ENCODE peak calls at places on chromosomes 6 and 20, in four cellular contexts. B is brain microvascular endothelial cell, P is IMR-90, L is dorsolateral prefrontal cortex. D is an unnamed sample.

GRCh38 chr20:37354210-37355195 is 8.6 kb downstream of the SRC start:
- DNase-seq in L (no peak), P (no peak), B (no peak), D (no peak)

GRCh38 chr6:141401168-141401567 is 731.6 kb upstream of the GJE1 start:
- DNase-seq in P (no peak), L (no peak), B (no peak), D (no peak)

GRCh38 chr6:17278289-17279061 is 2.7 kb upstream of the RBM24 start:
- DNase-seq in L (no peak), P (peak; percentile 64), B (peak; percentile 31), D (peak; percentile 75)

GRCh38 chr20:24708411-24709295 is 239.2 kb downstream of the SYNDIG1 start:
- DNase-seq in L (peak; percentile 8), B (no peak), P (peak; percentile 4), D (no peak)

GRCh38 chr6:73513496-73513854 is 7.4 kb downstream of the EEF1A1 start:
- DNase-seq in B (no peak), L (no peak), P (peak; percentile 51), D (no peak)

GRCh38 chr6:5292154-5292553 is 30.8 kb downstream of the FARS2 start:
- DNase-seq in B (no peak), L (no peak), P (no peak), D (no peak)

GRCh38 chr6:23533954-23534725 is 591.9 kb upstream of the NRSN1 start:
- DNase-seq in L (no peak), B (no peak), P (no peak), D (peak; percentile 4)

GRCh38 chr6:157233686-157234085 is 89.6 kb downstream of the TMEM242 start:
- DNase-seq in P (no peak), B (no peak), L (no peak), D (no peak)

GRCh38 chr6:148426317-148426977 is 83.8 kb downstream of the SASH1 start:
- DNase-seq in P (no peak), L (no peak), B (no peak), D (no peak)

GRCh38 chr6:147693185-147693584 is 184.7 kb downstream of the SAMD5 start:
- DNase-seq in B (no peak), P (no peak), L (no peak), D (no peak)

GRCh38 chr6:160447350-160447749 is 99.2 kb downstream of the SLC22A3 start:
- DNase-seq in L (no peak), B (no peak), P (no peak), D (no peak)

GRCh38 chr6:155701342-155701741 is 245.7 kb upstream of the NOX3 start:
- DNase-seq in P (no peak), B (no peak), L (no peak), D (no peak)

GRCh38 chr6:22432060-22432459 is 135.2 kb upstream of the PRL start:
- DNase-seq in L (no peak), B (no peak), P (no peak), D (no peak)

GRCh38 chr6:145887969-145888368 is 73.4 kb upstream of the FBXO30 start:
- DNase-seq in P (peak; percentile 42), B (peak; percentile 23), L (no peak), D (no peak)

GRCh38 chr6:55866110-55866509 is 9.3 kb downstream of the BMP5 start:
- DNase-seq in L (no peak), P (no peak), B (no peak), D (peak; percentile 72)

GRCh38 chr6:104597541-104598050 is 262.1 kb downstream of the HACE1 start:
- DNase-seq in B (no peak), L (no peak), P (no peak), D (no peak)

GRCh38 chr6:113763883-113764282 is 93.3 kb upstream of the MARCKS start:
- DNase-seq in B (peak; percentile 45), L (no peak), P (peak; percentile 78), D (peak; percentile 84)

GRCh38 chr6:113184736-113185135 is 672.4 kb upstream of the MARCKS start:
- DNase-seq in L (no peak), B (no peak), P (peak; percentile 9), D (no peak)

GRCh38 chr20:63472159-63472811 is at the start of gene KCNQ2:
- DNase-seq in B (no peak), P (no peak), L (no peak), D (no peak)

GRCh38 chr6:133502451-133503259 is 261.5 kb downstream of the EYA4 start:
- DNase-seq in P (peak; percentile 94), L (no peak), B (peak; percentile 91), D (no peak)

GRCh38 chr6:30883743-30884520 is at the start of gene DDR1:
- DNase-seq in P (peak; percentile 54), L (peak; percentile 70), B (peak; percentile 12), D (peak; percentile 90)

GRCh38 chr6:143180860-143181259 is 120.2 kb downstream of the AIG1 start:
- DNase-seq in P (no peak), L (no peak), B (peak; percentile 45), D (no peak)

GRCh38 chr6:26172496-26172958 is 85.3 kb downstream of the HFE start:
- DNase-seq in P (peak; percentile 46), L (no peak), B (no peak), D (no peak)

GRCh38 chr6:116633685-116634084 is 17.4 kb downstream of the RSPH4A start:
- DNase-seq in L (no peak), B (no peak), P (no peak), D (no peak)

DNA sequence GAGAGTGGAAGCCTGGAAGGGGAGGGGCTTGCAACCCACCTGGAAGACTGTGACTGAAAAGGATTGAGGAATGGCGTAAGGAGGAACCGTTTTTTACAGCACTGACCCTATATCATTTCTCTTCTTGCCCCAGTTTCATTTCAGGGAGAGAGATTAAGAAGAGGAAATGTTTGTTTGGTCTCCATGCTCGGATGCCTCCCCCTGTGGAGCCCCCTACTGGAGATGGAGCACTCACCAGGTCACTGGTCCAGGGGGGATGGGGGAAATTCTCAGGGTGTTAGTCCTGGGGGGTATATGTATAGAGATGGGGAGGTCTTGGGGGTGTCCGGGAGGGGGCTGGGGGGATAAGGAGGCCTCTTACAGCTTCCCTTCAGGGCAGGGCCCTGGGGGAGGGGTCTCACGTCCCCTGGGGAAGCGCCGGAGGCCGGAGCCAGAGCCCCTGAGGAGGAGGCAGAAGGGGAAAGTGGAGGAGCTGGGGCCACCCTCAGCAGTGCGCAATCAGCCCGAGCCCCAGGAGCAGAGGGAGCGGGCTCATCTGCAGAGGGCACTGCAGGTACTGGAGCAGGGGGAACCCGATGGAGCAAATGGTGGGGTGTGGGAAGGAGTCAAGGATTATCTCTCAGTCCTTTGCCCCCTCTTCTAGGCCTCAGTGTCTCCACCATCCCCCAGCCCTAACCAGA is 3.2 kb downstream of the CUTA start:
- DNase-seq in L (no peak), P (no peak), B (no peak), D (no peak)
- TF ChIP-seq CTCF in L (peak; percentile 10), P (peak; percentile 51), B (peak; percentile 68), D (no peak)

GRCh38 chr6:15451738-15452137 is 205.9 kb downstream of the JARID2 start:
- DNase-seq in B (no peak), L (no peak), P (no peak), D (no peak)
- H3K27ac ChIP-seq in B (no peak overlapping the region), L (no peak overlapping the region), P (no peak overlapping the region), D (no peak overlapping the region)

GRCh38 chr6:131061041-131061770 is 1.8 kb downstream of the EPB41L2 start:
- DNase-seq in P (peak; percentile 67), L (no peak), B (no peak), D (no peak)

GRCh38 chr6:131058236-131058635 is 4.8 kb downstream of the EPB41L2 start:
- DNase-seq in L (no peak), B (no peak), P (peak; percentile 57), D (no peak)

GRCh38 chr6:131060311-131060710 is 2.7 kb downstream of the EPB41L2 start:
- DNase-seq in L (no peak), P (peak; percentile 64), B (no peak), D (no peak)

GRCh38 chr6:131061771-131062160 is 1.3 kb downstream of the EPB41L2 start:
- DNase-seq in B (no peak), P (no peak), L (no peak), D (no peak)

DNA sequence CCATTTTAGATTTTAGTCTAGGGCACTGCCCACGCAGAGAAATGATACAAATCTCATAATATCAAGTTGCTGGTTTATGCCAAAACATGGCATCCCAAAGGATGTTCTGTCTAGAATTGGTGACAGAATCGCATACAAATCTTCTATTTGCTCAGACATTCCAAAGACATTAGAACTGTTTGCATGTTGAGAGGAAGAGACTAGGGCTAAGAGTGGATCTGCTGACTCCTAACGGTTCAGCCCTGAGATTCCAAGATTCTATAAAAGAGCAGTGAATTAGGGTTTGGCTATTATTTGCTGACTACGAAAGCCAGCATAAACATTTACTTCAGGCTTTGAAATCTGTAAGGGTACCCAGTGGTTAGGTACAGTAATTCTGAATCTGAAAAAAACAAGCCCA is 3.6 kb downstream of the EPB41L2 start:
- DNase-seq in B (peak; percentile 54), L (no peak), P (peak; percentile 73), D (no peak)
- TF ChIP-seq CTCF in B (no peak), L (no peak), P (peak; percentile 37), D (no peak)

GRCh38 chr6:150698421-150698820 is 98.7 kb downstream of the PLEKHG1 start:
- DNase-seq in L (no peak), P (no peak), B (no peak), D (no peak)
- H3K27ac ChIP-seq in L (no peak overlapping the region), P (no peak overlapping the region), B (no peak overlapping the region), D (no peak overlapping the region)

DNA sequence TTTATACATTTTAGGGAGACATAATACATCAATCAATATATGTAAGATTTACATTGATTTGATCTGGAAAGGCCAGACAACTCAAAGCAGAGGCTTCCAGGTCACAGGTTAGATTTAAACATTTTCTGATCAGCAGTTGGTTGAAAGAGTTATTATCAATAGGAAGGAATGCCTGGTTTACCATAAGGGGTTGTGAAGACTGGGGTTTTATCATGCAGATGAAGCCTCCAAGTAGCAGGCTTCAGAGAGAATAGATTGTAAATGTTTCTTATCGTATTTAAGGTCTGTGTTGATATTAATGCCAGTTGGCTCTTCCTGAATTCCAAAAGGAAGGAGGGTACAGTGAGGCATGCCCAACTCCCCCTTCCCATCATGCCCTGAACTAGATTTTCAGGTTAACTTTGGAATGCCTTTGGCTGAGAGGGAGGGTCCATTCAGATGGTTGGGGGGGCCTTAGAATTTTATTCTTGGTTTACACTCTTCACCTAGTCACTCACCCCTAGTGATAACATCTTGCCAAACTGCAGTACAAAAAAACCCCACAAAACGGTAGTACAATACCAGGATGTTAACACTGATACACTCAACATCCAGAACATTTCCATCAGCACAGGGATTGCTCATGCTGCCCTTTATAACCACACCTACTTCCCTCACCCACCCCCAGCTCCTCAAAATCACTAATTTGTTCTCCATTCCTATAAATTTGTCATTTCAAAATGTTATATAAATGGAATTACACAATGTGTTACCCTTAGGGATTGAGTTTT is 259.6 kb upstream of the PLN start:
- DNase-seq in P (peak; percentile 52), L (no peak), B (no peak), D (no peak)
- TF ChIP-seq CTCF in P (peak; percentile 47), L (no peak), B (peak; percentile 9), D (no peak)

GRCh38 chr20:57627972-57628650 is 7.9 kb upstream of the ZBP1 start:
- DNase-seq in P (peak; percentile 41), B (peak; percentile 19), L (peak; percentile 28), D (no peak)
- H3K27ac ChIP-seq in P (peak overlapping the region; percentile 33), B (no peak overlapping the region), L (peak overlapping the region; percentile 67), D (peak overlapping the region; percentile 72)

GRCh38 chr6:136550330-136551071 is at the start of gene MAP7:
- DNase-seq in B (no peak), L (peak; percentile 29), P (peak; percentile 18), D (peak; percentile 92)
- TF ChIP-seq CTCF in B (peak; percentile 47), L (peak; percentile 92), P (peak; percentile 61), D (peak; percentile 98)

D was measured in RWPE1.